ENCODE peak calls at places on chromosomes 7 and 10, in four cellular contexts. E, R, P and V are unnamed samples.

GRCh38 chr10:132138596-132138995 is 48.2 kb upstream of the DPYSL4 start:
- DNase-seq in E (no peak), P (no peak), R (no peak), V (no peak)

GRCh38 chr10:87702260-87702972 is 42.7 kb downstream of the PAPSS2 start:
- DNase-seq in E (no peak), P (no peak), R (no peak), V (no peak)

GRCh38 chr10:31129261-31129660 is 97.6 kb upstream of the ZNF438 start:
- DNase-seq in P (peak; percentile 74), R (no peak), E (no peak), V (peak; percentile 31)

GRCh38 chr7:17771901-17772408 is 168.3 kb downstream of the SNX13 start:
- DNase-seq in R (no peak), E (no peak), P (peak; percentile 47), V (no peak)

GRCh38 chr7:148809856-148810255 is 74.2 kb downstream of the EZH2 start:
- DNase-seq in P (peak; percentile 74), E (no peak), R (no peak), V (no peak)

GRCh38 chr10:13206091-13206490 is 28.1 kb downstream of the UCMA start:
- DNase-seq in P (no peak), E (no peak), R (no peak), V (no peak)

GRCh38 chr7:28145931-28146330 is 34.7 kb downstream of the JAZF1 start:
- DNase-seq in E (no peak), P (no peak), R (no peak), V (no peak)

GRCh38 chr10:61841338-61841875 is 60.1 kb upstream of the ARID5B start:
- DNase-seq in E (no peak), P (no peak), R (no peak), V (no peak)

GRCh38 chr7:40889099-40889498 is 754.3 kb downstream of the SUGCT start:
- DNase-seq in E (no peak), P (no peak), R (no peak), V (no peak)

GRCh38 chr7:64747802-64748201 is 46.4 kb upstream of the ZNF138 start:
- DNase-seq in R (no peak), E (no peak), P (no peak), V (no peak)

GRCh38 chr7:77796960-77797359 is 1.3 kb downstream of the TMEM60 start:
- DNase-seq in E (no peak), R (no peak), P (no peak), V (no peak)

GRCh38 chr10:91643700-91644099 is 10.8 kb upstream of the PPP1R3C start:
- DNase-seq in E (no peak), R (no peak), P (peak; percentile 80), V (no peak)

GRCh38 chr7:89975577-89975976 is 178.7 kb upstream of the STEAP1 start:
- DNase-seq in R (no peak), E (no peak), P (no peak), V (no peak)

GRCh38 chr7:133009426-133009825 is 72.5 kb downstream of the CHCHD3 start:
- DNase-seq in E (no peak), R (no peak), P (no peak), V (no peak)

GRCh38 chr7:24049296-24049695 is 234.7 kb upstream of the NPY start:
- DNase-seq in P (no peak), E (no peak), R (no peak), V (no peak)

GRCh38 chr10:70791390-70792039 is 6.3 kb upstream of the TBATA start:
- DNase-seq in E (no peak), R (no peak), P (no peak), V (no peak)

GRCh38 chr10:60994128-60994527 is 50.1 kb upstream of the RHOBTB1 start:
- DNase-seq in P (no peak), E (no peak), R (no peak), V (no peak)

GRCh38 chr7:98875501-98875900 is 2.8 kb upstream of the TRRAP start:
- DNase-seq in P (peak; percentile 29), E (no peak), R (no peak), V (no peak)

GRCh38 chr10:28091913-28092312 is 93.0 kb upstream of the ODAD2 start:
- DNase-seq in P (no peak), E (no peak), R (no peak), V (no peak)

GRCh38 chr10:70355234-70356021 is 27.0 kb downstream of the LRRC20 start:
- DNase-seq in P (no peak), R (no peak), E (no peak), V (no peak)

GRCh38 chr7:117124585-117125220 is 171.4 kb downstream of the ST7 start:
- DNase-seq in R (peak; percentile 1), E (peak; percentile 36), P (no peak), V (peak; percentile 61)

GRCh38 chr7:135584362-135585353 is 26.9 kb downstream of the NUP205 start:
- DNase-seq in P (no peak), E (no peak), R (no peak), V (no peak)

GRCh38 chr10:89158446-89158845 is 48.7 kb downstream of the CH25H start:
- DNase-seq in P (no peak), E (no peak), R (no peak), V (no peak)